ENCODE peak calls at places on chromosome 22, in five cellular contexts. Y, K, E, Q and U are unnamed samples.

GRCh38 chr22:34281738-34282137 is 361.5 kb upstream of the LARGE1 start:
- DNase-seq in Y (no peak), K (no peak), E (no peak), Q (no peak), U (no peak)

GRCh38 chr22:39913886-39914285 is 13.0 kb downstream of the GRAP2 start:
- DNase-seq in Q (no peak), E (no peak), K (no peak), Y (no peak), U (no peak)

GRCh38 chr22:50271519-50271970 is 1.4 kb upstream of the MAPK11 start:
- DNase-seq in K (peak), Y (peak), Q (peak), E (peak), U (peak)

GRCh38 chr22:31841029-31841827 is 87.4 kb downstream of the DEPDC5 start:
- DNase-seq in Q (no peak), Y (no peak), K (no peak), E (no peak), U (no peak)

GRCh38 chr22:45527456-45527855 is 24.8 kb downstream of the FBLN1 start:
- DNase-seq in K (no peak), Q (no peak), E (no peak), Y (no peak), U (no peak)

GRCh38 chr22:26770624-26771023 is 113.2 kb downstream of the MIAT start:
- DNase-seq in E (peak), K (no peak), Q (no peak), Y (no peak), U (peak)

GRCh38 chr22:50262460-50262911 is 1.0 kb upstream of the MAPK12 start:
- DNase-seq in Y (no peak), K (peak), Q (no peak), E (no peak), U (no peak)

GRCh38 chr22:17726561-17727243 is 47.6 kb downstream of the BID start:
- DNase-seq in E (peak), Q (no peak), Y (no peak), K (peak), U (no peak)

GRCh38 chr22:40855104-40855959 is 1.1 kb downstream of the ST13 start:
- DNase-seq in Y (no peak), K (no peak), E (peak), Q (no peak), U (peak)

GRCh38 chr22:29642694-29643093 is 39.3 kb downstream of the NF2 start:
- DNase-seq in Q (no peak), E (no peak), K (no peak), Y (no peak), U (no peak)

GRCh38 chr22:33722817-33723216 is 197.5 kb downstream of the LARGE1 start:
- DNase-seq in Q (no peak), K (no peak), Y (no peak), E (no peak), U (no peak)

GRCh38 chr22:47016636-47017035 is 254.2 kb downstream of the TBC1D22A start:
- DNase-seq in Q (no peak), Y (no peak), K (no peak), E (no peak), U (no peak)

GRCh38 chr22:23282089-23282501 is 101.8 kb downstream of the BCR start:
- DNase-seq in K (peak), Q (peak), Y (no peak), E (peak), U (peak)

GRCh38 chr22:50622723-50623327 is 5.1 kb downstream of the ARSA start:
- DNase-seq in K (peak), Y (no peak), Q (no peak), E (no peak), U (peak)

GRCh38 chr22:50674606-50675552 is 2.3 kb downstream of the SHANK3 start:
- DNase-seq in K (peak), Q (no peak), E (peak), Y (no peak), U (peak)

GRCh38 chr22:38316340-38317236 is 645 bp downstream of the CSNK1E start:
- DNase-seq in E (peak), Q (peak), Y (peak), K (peak), U (peak)

GRCh38 chr22:46107089-46107664 is 43.1 kb upstream of the PPARA start:
- DNase-seq in Y (no peak), Q (peak), K (peak), E (no peak), U (peak)

GRCh38 chr22:37823134-37823985 is at the start of gene GALR3:
- DNase-seq in K (no peak), Q (no peak), E (no peak), Y (no peak), U (no peak)

GRCh38 chr22:39152024-39152510 is 413 bp downstream of the CBX7 start:
- DNase-seq in K (no peak), Q (no peak), Y (no peak), E (no peak), U (no peak)

GRCh38 chr22:17102297-17102667 is 17.5 kb downstream of the IL17RA start:
- DNase-seq in Q (no peak), Y (no peak), K (peak), E (no peak), U (no peak)

GRCh38 chr22:45101828-45102227 is 61.9 kb upstream of the NUP50 start:
- DNase-seq in K (peak), Q (peak), E (peak), Y (no peak), U (peak)

GRCh38 chr22:26168934-26169311 is 339 bp upstream of the SEZ6L start:
- DNase-seq in E (no peak), Y (no peak), K (no peak), Q (no peak), U (no peak)

GRCh38 chr22:29149841-29150555 is 55.7 kb upstream of the EMID1 start:
- DNase-seq in K (no peak), Y (no peak), Q (peak), E (no peak), U (no peak)

GRCh38 chr22:41132555-41132954 is 40.2 kb downstream of the EP300 start:
- DNase-seq in E (peak), K (no peak), Q (no peak), Y (no peak), U (no peak)

GRCh38 chr22:20052309-20053250 is 27.5 kb upstream of the DGCR8 start:
- DNase-seq in Y (no peak), Q (no peak), E (no peak), K (no peak), U (no peak)

GRCh38 chr22:19803736-19804267 is 43.2 kb downstream of the TBX1 start:
- DNase-seq in Y (no peak), K (no peak), E (no peak), Q (no peak), U (no peak)

GRCh38 chr22:23829845-23830372 is 8.9 kb downstream of the DERL3 start:
- DNase-seq in K (no peak), E (peak), Q (no peak), Y (no peak), U (no peak)

GRCh38 chr22:40426671-40427070 is 56.3 kb downstream of the SGSM3 start:
- DNase-seq in Y (no peak), K (peak), E (peak), Q (peak), U (no peak)

GRCh38 chr22:27377501-27377900 is 424.1 kb downstream of the MN1 start:
- DNase-seq in E (no peak), Q (no peak), Y (no peak), K (peak), U (no peak)

GRCh38 chr22:43343262-43343988 is at the start of gene SCUBE1:
- DNase-seq in Y (peak), Q (peak), E (no peak), K (peak), U (peak)

GRCh38 chr22:48340727-48341709 is 1486.7 kb downstream of the BRD1 start:
- DNase-seq in Y (no peak), K (no peak), E (no peak), Q (no peak), U (no peak)

GRCh38 chr22:20054034-20054427 is 26.0 kb upstream of the DGCR8 start:
- DNase-seq in K (no peak), E (no peak), Y (no peak), Q (no peak), U (no peak)

GRCh38 chr22:44444341-44445306 is 53.4 kb downstream of the RTL6 start:
- DNase-seq in Y (no peak), Q (no peak), K (no peak), E (no peak), U (no peak)

GRCh38 chr22:27993774-27994350 is 74.8 kb upstream of the PITPNB start:
- DNase-seq in Y (no peak), E (no peak), K (no peak), Q (no peak), U (no peak)

GRCh38 chr22:38874529-38875222 is 2.7 kb upstream of the CBX6 start:
- DNase-seq in Y (no peak), Q (no peak), K (no peak), E (no peak), U (no peak)

GRCh38 chr22:47168900-47169800 is 406.7 kb downstream of the TBC1D22A start:
- DNase-seq in E (no peak), K (no peak), Y (no peak), Q (no peak), U (no peak)

GRCh38 chr22:35590634-35591295 is 26.4 kb downstream of the MB start:
- DNase-seq in E (no peak), Y (no peak), Q (no peak), K (no peak), U (no peak)